ENCODE peak calls at places on chromosomes 5 and 9, in nine cellular contexts. V is A549; Q is nucleus accumbens; K is MCF 10A; M is activated CD8-positive, alpha-beta memory T cell treated with anti-CD3 and anti-CD28 coated beads for 4 hours; A is small intestine; S is SJSA1; R is putamen; F is foreskin fibroblast. C is an unnamed sample.
A peak's percentile ranks its signal among the peaks of the same experiment; 100 is the strongest.

GRCh38 chr5:43874772-43875171 is 271.8 kb downstream of the NNT start:
- DNase-seq in K (no peak), A (no peak), Q (no peak), S (no peak), M (no peak), R (no peak), F (peak; percentile 60), V (no peak), C (no peak)

GRCh38 chr9:107621436-107621835 is 131.9 kb upstream of the KLF4 start:
- DNase-seq in V (no peak), A (no peak), Q (no peak), R (no peak), K (no peak), M (no peak), S (no peak), F (no peak), C (no peak)

GRCh38 chr5:73918791-73919221 is 292.8 kb downstream of the ARHGEF28 start:
- DNase-seq in S (no peak), Q (no peak), A (no peak), F (no peak), R (no peak), M (no peak), K (no peak), V (no peak), C (no peak)

GRCh38 chr9:118606669-118607068 is 762.6 kb downstream of the BRINP1 start:
- DNase-seq in S (no peak), V (no peak), Q (no peak), R (no peak), K (no peak), M (no peak), A (no peak), F (no peak), C (no peak)

GRCh38 chr5:16889972-16890519 is 46.0 kb downstream of the MYO10 start:
- DNase-seq in A (no peak), K (no peak), S (no peak), R (no peak), V (peak; percentile 44), M (no peak), F (no peak), Q (no peak), C (no peak)

GRCh38 chr9:133379153-133380086 is 3.3 kb downstream of the STKLD1 start:
- DNase-seq in M (no peak), S (no peak), V (no peak), Q (peak; percentile 31), K (no peak), R (peak; percentile 75), F (no peak), A (no peak), C (no peak)

GRCh38 chr9:37424686-37425297 is 2.3 kb downstream of the GRHPR start:
- DNase-seq in R (no peak), K (no peak), Q (no peak), M (no peak), F (no peak), S (no peak), A (peak; percentile 47), V (no peak), C (no peak)

GRCh38 chr5:139669681-139670368 is 21.7 kb downstream of the CXXC5 start:
- DNase-seq in M (no peak), R (no peak), A (no peak), V (no peak), F (no peak), S (no peak), Q (no peak), K (no peak), C (no peak)

GRCh38 chr5:82417776-82418607 is 139.8 kb upstream of the RPS23 start:
- DNase-seq in S (no peak), Q (no peak), M (no peak), A (peak; percentile 54), K (peak; percentile 33), V (no peak), F (no peak), R (no peak), C (no peak)

GRCh38 chr5:10455273-10455670 is 13.6 kb downstream of the ROPN1L start:
- DNase-seq in K (no peak), M (no peak), V (no peak), R (no peak), A (no peak), S (no peak), Q (no peak), F (no peak), C (no peak)

GRCh38 chr5:87121315-87122170 is 146.1 kb upstream of the RASA1 start:
- DNase-seq in Q (no peak), A (peak; percentile 48), V (peak; percentile 46), K (peak; percentile 88), M (no peak), F (peak; percentile 83), R (no peak), S (peak; percentile 67), C (peak; percentile 32)

GRCh38 chr5:132070460-132071337 is 2.9 kb upstream of the CSF2 start:
- DNase-seq in A (no peak), Q (no peak), F (peak; percentile 22), K (no peak), S (peak; percentile 70), V (no peak), M (no peak), R (no peak), C (peak; percentile 82)

C was measured in hepatic stellate cell.